ENCODE peak calls at places on chromosome 19, in eight cellular contexts. E is breast epithelium, M is brain microvascular endothelial cell, Y is HL-60, W is fibroblast of villous mesenchyme, D is cardiac fibroblast, X is foreskin fibroblast, G is PC-9. V is an unnamed sample.

GRCh38 chr19:47272448-47273312 is 2.0 kb upstream of the INAFM1 start:
- DNase-seq in E (no peak), M (no peak), Y (no peak), W (peak; percentile 83), D (no peak), X (no peak), G (no peak), V (peak; percentile 24)

GRCh38 chr19:41089955-41090354 is 1.7 kb downstream of the CYP2A13 start:
- DNase-seq in E (no peak), M (no peak), Y (no peak), W (no peak), D (no peak), X (no peak), G (no peak), V (no peak)

GRCh38 chr19:46372901-46373572 is 26.1 kb downstream of the PPP5C start:
- DNase-seq in E (peak; percentile 52), M (peak; percentile 18), Y (no peak), W (no peak), D (peak; percentile 28), X (peak; percentile 35), G (peak; percentile 47), V (no peak)

GRCh38 chr19:3095375-3096191 is 1.4 kb downstream of the GNA11 start:
- DNase-seq in E (no peak), M (no peak), Y (no peak), W (peak; percentile 35), D (peak; percentile 7), X (no peak), G (no peak), V (no peak)

GRCh38 chr19:33644284-33644836 is 22.6 kb downstream of the CHST8 start:
- DNase-seq in E (no peak), M (no peak), Y (no peak), W (no peak), D (no peak), X (no peak), G (no peak), V (no peak)

GRCh38 chr19:11106477-11106876 is 17.2 kb downstream of the LDLR start:
- DNase-seq in E (no peak), M (no peak), Y (no peak), W (peak; percentile 44), D (no peak), X (no peak), G (no peak), V (no peak)

GRCh38 chr19:33622505-33622808 is 704 bp downstream of the CHST8 start:
- DNase-seq in E (no peak), M (no peak), Y (no peak), W (no peak), D (no peak), X (no peak), G (no peak), V (no peak)

GRCh38 chr19:13118424-13119193 is 545 bp downstream of the NACC1 start:
- DNase-seq in E (peak; percentile 70), M (no peak), Y (peak; percentile 63), W (peak; percentile 51), D (peak; percentile 52), X (no peak), G (peak; percentile 73), V (no peak)

GRCh38 chr19:4172861-4173473 is 9.4 kb downstream of the SIRT6 start:
- DNase-seq in E (peak; percentile 68), M (peak; percentile 7), Y (no peak), W (peak; percentile 42), D (peak; percentile 46), X (peak; percentile 17), G (peak; percentile 51), V (no peak)

GRCh38 chr19:16376649-16377048 is 52.0 kb downstream of the KLF2 start:
- DNase-seq in E (no peak), M (no peak), Y (no peak), W (no peak), D (no peak), X (no peak), G (peak; percentile 9), V (no peak)
- TF ChIP-seq CTCF in E (no peak), M (peak; percentile 69), Y (peak; percentile 33), W (peak; percentile 49), D (peak; percentile 41), X (peak; percentile 29), G (peak; percentile 68), V (peak; percentile 28)

DNA sequence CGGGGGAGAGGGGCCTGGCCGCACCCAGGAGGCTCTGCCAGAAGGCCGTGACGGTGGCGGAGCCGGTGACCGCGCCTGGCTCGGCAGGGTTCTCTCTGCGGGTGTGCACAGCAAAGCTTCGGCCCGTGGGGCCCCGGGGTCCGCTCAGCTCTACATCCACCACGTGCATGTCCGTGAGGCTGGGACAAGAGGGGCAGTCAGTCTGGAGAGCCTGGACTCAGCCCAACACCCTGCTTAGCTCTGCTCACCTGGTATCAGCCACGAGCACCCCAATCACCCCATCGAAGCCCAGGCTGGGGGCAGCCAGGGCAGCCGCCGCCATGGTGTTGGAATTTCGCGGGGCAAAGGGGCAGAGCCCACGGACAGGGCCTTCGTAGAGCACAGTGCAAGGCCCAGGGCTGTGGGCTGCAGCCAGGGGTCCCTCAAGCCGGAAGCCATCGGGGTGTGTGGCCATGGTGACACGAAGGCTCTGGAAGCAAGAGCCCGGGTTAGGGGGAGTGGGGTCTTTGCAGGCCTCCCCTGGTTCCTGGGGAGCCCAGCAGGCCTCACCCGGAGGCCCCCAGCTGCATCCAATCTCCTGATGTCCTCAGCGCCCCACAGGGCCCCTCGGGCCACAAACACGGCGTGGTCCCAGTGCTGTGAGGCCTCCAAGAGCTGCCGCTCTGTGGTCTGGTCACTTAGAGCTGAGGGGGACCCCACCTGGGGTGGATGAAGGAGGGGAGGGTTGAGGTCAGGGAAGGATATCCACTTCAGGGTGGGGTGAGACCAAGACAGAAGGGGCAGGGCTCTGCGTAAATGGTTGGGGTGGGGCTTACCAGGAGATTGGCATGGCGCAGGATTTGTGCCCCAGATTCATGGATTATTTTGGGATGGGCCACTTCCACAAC is 1.4 kb downstream of the ASPDH start:
- DNase-seq in E (no peak), M (no peak), Y (no peak), W (no peak), D (no peak), X (no peak), G (no peak), V (no peak)
- H3K4me3 ChIP-seq in E (no peak overlapping the region), M (peak overlapping the region; percentile 89), Y (no peak overlapping the region), W (peak overlapping the region; percentile 95), D (peak overlapping the region; percentile 69), X (peak overlapping the region; percentile 89), G (peak overlapping the region; percentile 65), V (no peak overlapping the region)

DNA sequence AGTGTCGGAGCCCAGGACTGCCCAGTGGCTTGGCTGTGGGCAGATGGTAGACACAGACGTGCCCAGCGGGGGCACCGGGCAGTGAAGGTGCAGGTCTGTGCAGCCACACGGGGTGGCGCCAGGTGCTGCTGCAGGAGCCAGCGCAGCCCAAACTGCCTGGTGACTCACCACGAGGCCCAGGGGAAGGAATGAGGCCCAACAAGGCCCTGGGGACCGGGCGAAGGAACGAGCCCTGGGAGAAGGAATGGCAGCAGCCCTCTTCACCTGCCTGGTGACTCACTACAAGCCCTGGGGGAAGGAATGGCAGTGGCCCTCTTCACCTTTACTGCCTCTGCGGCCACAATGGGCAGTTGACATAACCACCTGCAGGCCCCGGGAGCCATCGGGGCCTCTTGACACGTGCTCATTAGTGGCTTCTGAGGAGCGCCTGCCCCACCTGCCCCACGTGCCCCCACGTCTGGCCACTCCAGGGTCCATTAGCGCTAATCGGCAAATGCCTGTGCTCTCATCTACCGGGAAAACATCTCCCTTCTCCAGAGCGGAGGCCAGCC is 9.3 kb downstream of the MED16 start:
- DNase-seq in E (no peak), M (no peak), Y (no peak), W (no peak), D (no peak), X (no peak), G (peak; percentile 98), V (no peak)
- TF ChIP-seq CTCF in E (no peak), M (no peak), Y (no peak), W (no peak), D (no peak), X (no peak), G (peak; percentile 74), V (no peak)

GRCh38 chr19:55216461-55217198 is 7.3 kb upstream of the PTPRH start:
- DNase-seq in E (peak; percentile 70), M (peak; percentile 99), Y (peak; percentile 92), W (peak; percentile 99), D (peak; percentile 99), X (peak; percentile 99), G (peak; percentile 95), V (peak; percentile 96)
- H3K4me3 ChIP-seq in E (peak overlapping the region; percentile 51), M (peak overlapping the region; percentile 45), Y (peak overlapping the region; percentile 31), W (peak overlapping the region; percentile 66), D (peak overlapping the region; percentile 49), X (peak overlapping the region; percentile 43), G (peak overlapping the region; percentile 61), V (peak overlapping the region; percentile 30)

GRCh38 chr19:16801599-16801998 is 27.6 kb upstream of the SIN3B start:
- DNase-seq in E (no peak), M (peak; percentile 40), Y (no peak), W (peak; percentile 42), D (peak; percentile 57), X (peak; percentile 38), G (no peak), V (peak; percentile 14)
- TF ChIP-seq CTCF in E (no peak), M (peak; percentile 22), Y (no peak), W (no peak), D (peak; percentile 17), X (no peak), G (no peak), V (no peak)

DNA sequence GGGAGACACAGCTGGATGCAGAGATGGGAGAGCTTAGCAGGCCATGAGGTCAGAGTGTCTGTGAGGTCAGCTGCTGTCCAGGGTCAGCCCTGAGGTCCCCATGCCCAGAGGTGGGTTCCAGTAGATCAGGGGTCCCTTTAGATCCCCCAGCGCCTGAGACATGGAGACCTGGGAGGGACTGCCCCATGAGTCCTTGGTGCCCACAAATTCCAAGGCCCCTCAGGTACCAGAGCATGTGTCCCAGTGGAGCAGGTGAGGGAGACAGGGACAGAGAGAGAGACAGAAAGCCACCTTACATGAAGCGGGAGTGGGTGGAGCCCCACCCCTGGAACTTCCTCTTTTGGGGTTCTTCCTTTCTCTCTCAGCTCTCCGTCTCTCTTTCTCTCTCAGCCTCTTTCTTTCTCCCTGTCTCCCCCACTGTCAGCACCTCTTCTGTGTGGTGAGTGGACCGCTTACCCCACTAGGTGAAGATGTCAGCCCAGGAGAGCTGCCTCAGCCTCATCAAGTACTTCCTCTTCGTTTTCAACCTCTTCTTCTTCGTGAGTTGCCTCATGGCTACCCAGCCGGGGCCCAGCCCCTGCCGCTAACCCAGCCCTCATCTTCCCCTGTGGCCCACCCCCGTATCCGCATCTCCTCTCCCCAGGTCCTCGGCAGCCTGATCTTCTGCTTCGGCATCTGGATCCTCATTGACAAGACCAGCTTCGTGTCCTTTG is at the start of gene CD37:
- DNase-seq in E (peak; percentile 49), M (no peak), Y (peak; percentile 60), W (no peak), D (no peak), X (no peak), G (no peak), V (no peak)
- H3K4me3 ChIP-seq in E (peak within 1 kb of the TSS; percentile 27), M (no peak within 1 kb of the TSS), Y (peak within 1 kb of the TSS; percentile 47), W (no peak within 1 kb of the TSS), D (no peak within 1 kb of the TSS), X (no peak within 1 kb of the TSS), G (no peak within 1 kb of the TSS), V (no peak within 1 kb of the TSS)

GRCh38 chr19:39935262-39935661 is 828 bp upstream of the FCGBP start:
- DNase-seq in E (no peak), M (no peak), Y (no peak), W (no peak), D (no peak), X (no peak), G (no peak), V (no peak)
- TF ChIP-seq CTCF in E (no peak), M (no peak), Y (no peak), W (no peak), D (no peak), X (no peak), G (no peak), V (no peak)